ENCODE peak calls at places on chromosomes 6 and 20, in four cellular contexts. Y is ascending aorta, J is tibial artery, R is Calu3. M is an unnamed sample.

GRCh38 chr6:22437665-22438064 is 131.7 kb upstream of the HDGFL1 start:
- DNase-seq in J (no peak), Y (no peak), R (no peak), M (no peak)

GRCh38 chr6:160992323-160993314 is 1.1 kb downstream of the MAP3K4 start:
- DNase-seq in J (peak; percentile 33), Y (no peak), R (peak; percentile 57), M (no peak)

GRCh38 chr6:144582939-144583613 is 297.9 kb downstream of the UTRN start:
- DNase-seq in J (peak; percentile 36), R (no peak), Y (no peak), M (no peak)

GRCh38 chr6:152824666-152825065 is 74.1 kb downstream of the VIP start:
- DNase-seq in R (no peak), J (no peak), Y (no peak), M (no peak)

GRCh38 chr6:11381801-11382513 is 149.5 kb upstream of the NEDD9 start:
- DNase-seq in Y (no peak), R (no peak), J (no peak), M (no peak)

GRCh38 chr6:161418458-161418945 is 144.6 kb upstream of the AGPAT4 start:
- DNase-seq in R (peak; percentile 63), J (peak; percentile 29), Y (no peak), M (no peak)

GRCh38 chr6:35319346-35320030 is 21.9 kb downstream of the DEF6 start:
- DNase-seq in Y (no peak), J (no peak), R (no peak), M (no peak)

GRCh38 chr20:62707981-62708521 is 585 bp upstream of the NTSR1 start:
- DNase-seq in J (no peak), R (peak; percentile 68), Y (no peak), M (no peak)

GRCh38 chr20:35625584-35626385 is 10.2 kb downstream of the SPAG4 start:
- DNase-seq in R (no peak), J (no peak), Y (no peak), M (no peak)

DNA sequence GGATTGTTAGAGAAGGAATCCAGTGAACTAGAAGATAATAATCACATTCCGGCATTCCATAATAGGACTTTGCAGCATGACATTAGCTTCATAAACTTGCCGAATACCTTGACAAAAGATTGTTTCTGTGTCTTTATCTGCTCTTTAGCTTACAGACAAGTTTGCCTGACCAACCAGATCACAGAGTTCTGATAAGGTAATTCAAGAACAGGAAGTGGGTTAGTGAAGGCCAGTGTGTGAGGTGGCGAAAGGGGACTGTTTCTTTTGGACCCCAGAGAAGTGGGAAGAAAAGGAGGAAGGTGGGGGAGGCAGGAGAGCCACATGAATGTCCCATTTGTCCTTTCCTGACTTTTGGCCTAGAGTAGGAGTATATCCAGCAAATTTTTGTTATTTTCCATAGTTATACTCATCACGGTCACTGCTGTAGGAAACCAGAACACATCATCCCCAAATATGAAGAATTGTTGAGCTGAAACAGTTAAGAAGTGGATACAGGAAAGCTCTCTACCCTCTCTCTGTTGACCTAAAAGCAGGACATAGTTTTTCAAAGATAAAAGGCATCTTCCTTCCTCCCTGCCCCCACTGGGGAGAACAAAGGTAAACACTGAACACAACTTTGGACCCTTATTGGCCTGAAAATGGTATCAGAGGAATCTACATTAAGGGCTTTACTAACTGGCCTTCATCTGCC is 72.4 kb upstream of the TNFAIP3 start:
- DNase-seq in J (no peak), Y (no peak), R (no peak), M (no peak)
- TF ChIP-seq CTCF in J (no peak), Y (no peak), R (no peak), M (no peak)

GRCh38 chr6:39088331-39088730 is 26.7 kb downstream of the SAYSD1 start:
- DNase-seq in Y (peak; percentile 23), J (peak; percentile 46), R (no peak), M (no peak)
- TF ChIP-seq CTCF in Y (no peak), J (peak; percentile 56), R (no peak), M (peak; percentile 33)

GRCh38 chr6:82178084-82178758 is 69.3 kb downstream of the IBTK start:
- DNase-seq in J (no peak), R (no peak), Y (no peak), M (no peak)
- TF ChIP-seq CTCF in J (peak; percentile 54), R (no peak), Y (peak; percentile 62), M (peak; percentile 43)

GRCh38 chr6:136822379-136823127 is at the start of gene PEX7:
- DNase-seq in R (peak; percentile 85), Y (peak; percentile 47), J (peak; percentile 91), M (peak; percentile 94)
- TF ChIP-seq CTCF in R (peak; percentile 33), Y (peak; percentile 56), J (peak; percentile 52), M (peak; percentile 26)

GRCh38 chr6:131792091-131792496 is 15.7 kb upstream of the ENPP1 start:
- DNase-seq in Y (no peak), R (no peak), J (no peak), M (no peak)
- TF ChIP-seq CTCF in Y (no peak), R (no peak), J (no peak), M (no peak)

GRCh38 chr6:89638320-89639195 is at the start of gene LYRM2:
- DNase-seq in R (peak; percentile 95), J (peak; percentile 93), Y (peak; percentile 76), M (peak; percentile 96)
- TF ChIP-seq CTCF in R (no peak), J (peak; percentile 30), Y (peak; percentile 10), M (no peak)

DNA sequence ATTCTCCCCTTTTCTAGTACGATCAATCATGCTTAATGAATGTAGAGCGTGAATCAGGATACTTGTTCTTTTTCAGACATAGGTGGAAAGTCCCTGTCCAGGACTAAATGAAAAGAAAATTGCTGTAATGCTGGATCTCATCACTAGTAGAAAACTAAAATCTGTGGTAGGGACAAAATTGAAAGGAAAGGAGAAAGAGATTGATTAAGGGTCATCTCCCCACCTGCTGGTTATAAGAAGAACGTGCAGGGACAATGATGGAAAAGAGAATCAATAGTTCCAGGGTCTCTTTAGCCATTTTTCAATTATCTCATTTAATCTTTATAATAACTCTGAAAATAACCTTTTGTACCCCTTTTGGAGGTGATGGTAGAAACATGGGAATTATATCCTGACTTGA is 18.7 kb upstream of the HLA-DRB1 start:
- DNase-seq in Y (no peak), J (no peak), R (no peak), M (no peak)
- TF ChIP-seq CTCF in Y (no peak), J (no peak), R (no peak), M (no peak)

DNA sequence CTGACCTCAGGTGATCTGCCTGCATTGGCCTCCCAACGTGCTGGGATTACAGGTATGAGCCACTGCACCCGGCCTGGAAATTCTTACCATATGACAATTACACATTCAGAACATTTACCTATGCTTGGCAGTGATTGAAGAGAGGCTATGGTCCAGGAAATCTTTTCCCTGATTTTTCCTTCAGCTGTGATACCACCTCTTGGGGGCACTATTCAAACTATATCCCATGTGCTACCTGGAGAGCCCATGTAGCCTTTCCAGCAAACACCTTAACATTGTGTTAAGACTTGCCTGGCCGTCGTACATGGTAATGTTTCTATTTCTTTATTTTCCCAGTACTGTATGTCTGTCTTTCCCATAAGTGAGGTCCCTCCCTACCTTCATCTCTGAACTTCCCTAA is 61.7 kb upstream of the C20orf144 start:
- DNase-seq in Y (no peak), J (no peak), R (no peak), M (no peak)
- TF ChIP-seq CTCF in Y (no peak), J (no peak), R (no peak), M (no peak)

GRCh38 chr6:77620290-77620882 is 32.5 kb upstream of the MEI4 start:
- DNase-seq in Y (no peak), J (no peak), R (peak; percentile 41), M (no peak)
- TF ChIP-seq CTCF in Y (no peak), J (peak; percentile 22), R (no peak), M (no peak)